ENCODE peak calls at places on chromosomes 13 and 19, in four cellular contexts. S, N, V and I are unnamed samples.

GRCh38 chr13:58953638-58954037 is 1210.1 kb downstream of the DIAPH3 start:
- DNase-seq in N (no peak), V (no peak), S (no peak), I (no peak)

GRCh38 chr19:18637644-18638630 is 1.1 kb downstream of the KLHL26 start:
- DNase-seq in N (peak), V (peak), S (no peak), I (no peak)

GRCh38 chr13:24203726-24204295 is 43.3 kb downstream of the SPATA13 start:
- DNase-seq in V (no peak), N (no peak), S (peak), I (no peak)

GRCh38 chr13:76378767-76379166 is 507.4 kb downstream of the KCTD12 start:
- DNase-seq in V (no peak), N (no peak), S (no peak), I (no peak)

GRCh38 chr13:83515267-83515666 is 367.0 kb downstream of the SLITRK1 start:
- DNase-seq in N (no peak), V (no peak), S (no peak), I (no peak)

GRCh38 chr13:101698400-101698799 is 245.9 kb downstream of the ITGBL1 start:
- DNase-seq in N (no peak), V (no peak), S (no peak), I (no peak)

GRCh38 chr13:86684402-86684801 is 885.2 kb upstream of the SLITRK6 start:
- DNase-seq in S (no peak), V (no peak), N (no peak), I (no peak)

GRCh38 chr19:18669524-18669817 is 14.0 kb upstream of the CRTC1 start:
- DNase-seq in V (no peak), N (no peak), S (no peak), I (no peak)

GRCh38 chr13:51818771-51819511 is 15.0 kb upstream of the DHRS12 start:
- DNase-seq in N (no peak), V (no peak), S (no peak), I (no peak)

GRCh38 chr19:3369337-3370213 is 3.2 kb downstream of the NFIC start:
- DNase-seq in S (peak), V (no peak), N (peak), I (peak)
- TF ChIP-seq POLR2A in S (no peak), V (no peak), N (no peak), I (no peak)

GRCh38 chr13:30156270-30156669 is 151.1 kb downstream of the KATNAL1 start:
- DNase-seq in V (no peak), N (no peak), S (no peak), I (no peak)

GRCh38 chr13:30157616-30157993 is 149.7 kb downstream of the KATNAL1 start:
- DNase-seq in S (no peak), V (no peak), N (no peak), I (no peak)

GRCh38 chr13:30159446-30159839 is 147.9 kb downstream of the KATNAL1 start:
- DNase-seq in S (no peak), V (no peak), N (no peak), I (no peak)

GRCh38 chr13:30156826-30157615 is 150.3 kb downstream of the KATNAL1 start:
- DNase-seq in N (no peak), S (no peak), V (no peak), I (no peak)

DNA sequence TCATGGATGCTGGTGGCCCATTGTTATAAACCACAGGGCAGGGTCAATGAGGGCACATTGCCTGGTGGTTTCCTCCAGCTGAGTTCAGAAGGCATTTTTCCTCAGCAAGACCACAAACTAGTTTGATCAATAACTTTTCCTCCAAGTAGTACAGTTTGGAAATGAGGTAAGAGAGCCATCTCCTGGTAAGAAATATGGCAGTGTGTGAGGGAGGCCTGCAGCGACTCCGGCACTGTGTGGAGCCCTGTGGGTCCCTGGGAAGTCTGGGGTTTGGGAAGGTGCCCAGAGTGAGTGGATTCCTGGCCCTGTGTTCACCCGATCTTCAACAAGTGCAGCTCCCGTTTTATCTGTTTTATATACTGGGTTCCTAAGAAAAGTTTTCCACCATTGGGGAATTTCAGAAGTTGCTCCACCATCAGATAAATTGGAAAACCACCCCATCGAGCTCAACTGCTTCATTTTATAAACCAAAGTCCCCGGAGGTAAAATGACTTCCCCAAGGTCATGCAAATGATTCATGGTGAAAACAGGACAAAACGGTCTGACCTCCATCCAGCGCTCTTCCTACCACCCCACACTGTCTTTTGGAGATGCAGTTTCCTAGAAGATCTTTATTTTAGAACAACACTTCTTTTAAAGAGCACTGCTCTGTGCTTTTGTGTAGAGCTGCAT is 148.4 kb downstream of the KATNAL1 start:
- DNase-seq in N (no peak), V (no peak), S (no peak), I (peak)
- TF ChIP-seq CTCF in N (peak), V (no peak), S (no peak), I (no peak)

GRCh38 chr19:15198006-15198356 is 2.8 kb downstream of the NOTCH3 start:
- DNase-seq in V (no peak), S (no peak), N (peak), I (no peak)
- TF ChIP-seq POLR2A in V (no peak), S (no peak), N (no peak), I (no peak)

GRCh38 chr19:2428027-2428690 is 773 bp upstream of the TIMM13 start:
- DNase-seq in V (no peak), N (peak), S (no peak), I (peak)
- TF ChIP-seq CTCF in V (no peak), N (peak), S (no peak), I (no peak)